ENCODE peak calls at places on chromosomes 13 and 19, in six cellular contexts. X is breast epithelium; R is thoracic aorta; C is CD4-positive, alpha-beta T cell; K is A673; B is pancreas. Y is an unnamed sample.

GRCh38 chr19:50794074-50794777 is 4.0 kb downstream of the ACP4 start:
- DNase-seq in X (no peak), R (no peak), C (no peak), K (peak; percentile 64), B (peak; percentile 69), Y (no peak)

GRCh38 chr19:33734913-33735312 is 61.8 kb upstream of the KCTD15 start:
- DNase-seq in X (no peak), R (no peak), C (no peak), K (no peak), B (no peak), Y (no peak)

GRCh38 chr13:101231751-101232428 is 184.4 kb downstream of the NALCN start:
- DNase-seq in X (no peak), R (no peak), C (no peak), K (no peak), B (no peak), Y (no peak)

GRCh38 chr13:97114696-97115095 is 107.4 kb upstream of the MBNL2 start:
- DNase-seq in X (no peak), R (no peak), C (no peak), K (no peak), B (no peak), Y (no peak)

GRCh38 chr19:4581381-4582111 is 22.1 kb upstream of the SEMA6B start:
- DNase-seq in X (no peak), R (no peak), C (no peak), K (peak; percentile 71), B (no peak), Y (no peak)

GRCh38 chr19:14181906-14182305 is 24.1 kb downstream of the ADGRL1 start:
- DNase-seq in X (no peak), R (no peak), C (no peak), K (no peak), B (no peak), Y (no peak)

GRCh38 chr13:109400192-109400591 is 386.2 kb downstream of the IRS2 start:
- DNase-seq in X (no peak), R (no peak), C (no peak), K (no peak), B (no peak), Y (no peak)

GRCh38 chr13:102904408-102904862 is 58.6 kb downstream of the ERCC5 start:
- DNase-seq in X (no peak), R (no peak), C (no peak), K (no peak), B (no peak), Y (no peak)

GRCh38 chr13:38970380-38971051 is 20.1 kb downstream of the STOML3 start:
- DNase-seq in X (no peak), R (no peak), C (no peak), K (no peak), B (no peak), Y (no peak)

GRCh38 chr13:100392709-100393630 is 195.6 kb downstream of the GGACT start:
- DNase-seq in X (no peak), R (peak; percentile 69), C (peak; percentile 18), K (peak; percentile 97), B (no peak), Y (no peak)

GRCh38 chr13:25865391-25865790 is 186.4 kb downstream of the SHISA2 start:
- DNase-seq in X (no peak), R (no peak), C (no peak), K (no peak), B (no peak), Y (no peak)

GRCh38 chr19:18009412-18010066 is 1.6 kb downstream of the ARRDC2 start:
- DNase-seq in X (no peak), R (no peak), C (no peak), K (no peak), B (no peak), Y (no peak)

GRCh38 chr19:903266-903797 is 9.7 kb downstream of the R3HDM4 start:
- DNase-seq in X (no peak), R (no peak), C (no peak), K (peak; percentile 56), B (no peak), Y (no peak)

GRCh38 chr19:6721773-6722172 is 1.3 kb upstream of the C3 start:
- DNase-seq in X (no peak), R (no peak), C (no peak), K (no peak), B (no peak), Y (no peak)

GRCh38 chr19:15297416-15298224 is 34.7 kb downstream of the BRD4 start:
- DNase-seq in X (no peak), R (no peak), C (no peak), K (peak; percentile 46), B (no peak), Y (no peak)

GRCh38 chr19:28840891-28841290 is 372.1 kb downstream of the UQCRFS1 start:
- DNase-seq in X (no peak), R (no peak), C (no peak), K (no peak), B (no peak), Y (no peak)

GRCh38 chr13:59680429-59681024 is 483.2 kb downstream of the DIAPH3 start:
- DNase-seq in X (no peak), R (no peak), C (no peak), K (peak; percentile 78), B (no peak), Y (no peak)
- TF ChIP-seq CTCF in X (no peak), R (peak; percentile 43), C (peak; percentile 70), K (peak; percentile 85), B (peak; percentile 41), Y (peak; percentile 48)

GRCh38 chr19:43913383-43913782 is 21.7 kb downstream of the ZNF45 start:
- DNase-seq in X (no peak), R (no peak), C (no peak), K (no peak), B (no peak), Y (no peak)
- H3K9me3 ChIP-seq in X (peaks cover 100% of the 10 kb centered on the region), R (peaks cover 99% of the 10 kb centered on the region), C (peaks cover 100% of the 10 kb centered on the region), K (peaks cover 56% of the 10 kb centered on the region), B (peaks cover 8% of the 10 kb centered on the region), Y (peaks cover 98% of the 10 kb centered on the region)

GRCh38 chr19:47521473-47522180 is 6.8 kb upstream of the NAPA start:
- DNase-seq in X (no peak), R (no peak), C (no peak), K (no peak), B (no peak), Y (no peak)

GRCh38 chr19:47518854-47519253 is 4.0 kb upstream of the NAPA start:
- DNase-seq in X (no peak), R (no peak), C (no peak), K (no peak), B (no peak), Y (no peak)

GRCh38 chr19:47518139-47518538 is 3.3 kb upstream of the NAPA start:
- DNase-seq in X (no peak), R (no peak), C (no peak), K (no peak), B (no peak), Y (no peak)

GRCh38 chr19:47520839-47521238 is 6.0 kb upstream of the NAPA start:
- DNase-seq in X (no peak), R (no peak), C (no peak), K (no peak), B (no peak), Y (no peak)

DNA sequence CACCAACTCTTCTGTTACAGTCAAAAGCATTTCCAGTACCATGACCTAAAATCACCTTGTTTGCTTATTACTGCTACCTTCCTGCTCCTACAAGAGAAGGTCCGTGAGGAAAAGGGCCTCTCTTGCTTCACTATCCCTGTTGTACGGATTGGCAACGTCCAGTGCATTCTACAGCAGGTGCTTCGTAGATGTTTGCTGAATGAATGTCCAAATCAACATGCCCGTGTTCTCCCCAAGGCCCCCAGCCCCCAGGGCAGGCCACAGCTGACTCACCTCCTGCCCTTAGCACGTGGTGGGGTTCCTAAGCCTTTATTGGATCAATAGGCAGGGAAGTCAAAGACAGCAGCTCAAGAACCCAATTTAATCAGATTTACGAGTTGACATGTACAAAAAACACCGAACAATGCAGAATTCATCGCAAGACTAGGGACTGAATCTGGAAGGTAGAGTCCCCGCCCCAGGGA is 5.5 kb upstream of the NAPA start:
- DNase-seq in X (no peak), R (no peak), C (no peak), K (no peak), B (no peak), Y (no peak)
- TF ChIP-seq CTCF in X (no peak), R (no peak), C (no peak), K (no peak), B (no peak), Y (no peak)

GRCh38 chr19:48139053-48139452 is 28.4 kb upstream of the PLA2G4C start:
- DNase-seq in X (no peak), R (no peak), C (no peak), K (no peak), B (no peak), Y (no peak)

GRCh38 chr19:48133094-48133493 is 22.5 kb upstream of the PLA2G4C start:
- DNase-seq in X (no peak), R (no peak), C (no peak), K (no peak), B (no peak), Y (no peak)

GRCh38 chr19:48136547-48136946 is 25.9 kb upstream of the PLA2G4C start:
- DNase-seq in X (no peak), R (no peak), C (no peak), K (no peak), B (no peak), Y (no peak)

GRCh38 chr19:48137411-48137810 is 26.8 kb upstream of the PLA2G4C start:
- DNase-seq in X (no peak), R (no peak), C (no peak), K (no peak), B (no peak), Y (no peak)

GRCh38 chr19:48135411-48135810 is 24.8 kb upstream of the PLA2G4C start:
- DNase-seq in X (no peak), R (no peak), C (no peak), K (no peak), B (no peak), Y (no peak)
- H3K9me3 ChIP-seq in X (no peaks in the 10 kb centered on the region), R (no peaks in the 10 kb centered on the region), C (no peaks in the 10 kb centered on the region), K (no peaks in the 10 kb centered on the region), B (no peaks in the 10 kb centered on the region), Y (no peaks in the 10 kb centered on the region)

DNA sequence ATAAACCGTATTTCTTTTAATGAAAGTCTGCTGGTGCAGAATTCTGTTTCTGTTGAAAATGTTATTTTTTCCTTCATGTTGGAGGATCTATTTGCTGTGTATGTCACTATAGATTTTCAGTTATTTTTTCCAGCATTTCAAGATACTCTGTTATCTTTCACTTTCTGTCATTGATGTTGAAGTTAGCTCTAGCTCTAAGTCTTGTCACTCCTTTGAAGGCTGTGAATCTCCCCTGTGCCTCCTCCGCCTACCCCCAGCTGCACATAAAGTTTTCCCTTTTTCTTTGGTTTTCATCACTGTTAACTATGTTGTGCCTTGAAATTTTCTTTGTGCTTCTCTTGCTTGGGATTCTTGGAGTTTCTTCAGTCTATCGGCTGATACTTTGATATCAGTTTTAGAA is 20.7 kb downstream of the URI1 start:
- DNase-seq in X (no peak), R (no peak), C (no peak), K (no peak), B (no peak), Y (no peak)
- TF ChIP-seq CTCF in X (no peak), R (no peak), C (no peak), K (no peak), B (no peak), Y (no peak)

GRCh38 chr19:58279925-58280316 is 1.2 kb downstream of the ZNF8 start:
- DNase-seq in X (no peak), R (no peak), C (no peak), K (no peak), B (no peak), Y (no peak)
- H3K9me3 ChIP-seq in X (peaks cover 16% of the 10 kb centered on the region), R (peaks cover 5% of the 10 kb centered on the region), C (peaks cover 5% of the 10 kb centered on the region), K (peaks cover 5% of the 10 kb centered on the region), B (no peaks in the 10 kb centered on the region), Y (peaks cover 38% of the 10 kb centered on the region)

GRCh38 chr13:35475131-35475959 is 1.1 kb downstream of the MAB21L1 start:
- DNase-seq in X (no peak), R (no peak), C (no peak), K (peak; percentile 9), B (no peak), Y (peak; percentile 66)
- TF ChIP-seq CTCF in X (no peak), R (no peak), C (no peak), K (no peak), B (no peak), Y (no peak)

GRCh38 chr19:57374179-57374578 is 10.8 kb downstream of the TRAPPC2B start:
- DNase-seq in X (no peak), R (no peak), C (no peak), K (no peak), B (no peak), Y (peak; percentile 7)
- H3K9me3 ChIP-seq in X (peaks cover 37% of the 10 kb centered on the region), R (peaks cover 36% of the 10 kb centered on the region), C (peaks cover 48% of the 10 kb centered on the region), K (peaks cover 20% of the 10 kb centered on the region), B (no peaks in the 10 kb centered on the region), Y (peaks cover 23% of the 10 kb centered on the region)

Y was measured in upper lobe of left lung.